ENCODE peak calls at places on chromosomes 13 and 19, in four cellular contexts. One of them, this sample, is unnamed.

GRCh38 chr13:49098198-49098597 is 121.9 kb upstream of the MLNR start:
- DNase-seq in dorsolateral prefrontal cortex: no peak
- DNase-seq in foreskin keratinocyte: peak
- DNase-seq in aorta: no peak
- DNase-seq in this sample: no peak

GRCh38 chr19:36116344-36116637 is 1.0 kb downstream of the TBCB start:
- DNase-seq in dorsolateral prefrontal cortex: no peak
- DNase-seq in foreskin keratinocyte: no peak
- DNase-seq in aorta: no peak
- DNase-seq in this sample: no peak

GRCh38 chr13:41058229-41059070 is 2.9 kb upstream of the WBP4 start:
- DNase-seq in dorsolateral prefrontal cortex: no peak
- DNase-seq in foreskin keratinocyte: no peak
- DNase-seq in aorta: no peak
- DNase-seq in this sample: no peak

GRCh38 chr13:109729031-109729870 is 57.1 kb downstream of the IRS2 start:
- DNase-seq in dorsolateral prefrontal cortex: no peak
- DNase-seq in foreskin keratinocyte: peak
- DNase-seq in aorta: no peak
- DNase-seq in this sample: no peak

GRCh38 chr13:108621421-108621820 is 8.0 kb upstream of the MYO16 start:
- DNase-seq in dorsolateral prefrontal cortex: no peak
- DNase-seq in foreskin keratinocyte: no peak
- DNase-seq in aorta: no peak
- DNase-seq in this sample: no peak

GRCh38 chr19:10896851-10897526 is 25.6 kb downstream of the CARM1 start:
- DNase-seq in dorsolateral prefrontal cortex: no peak
- DNase-seq in foreskin keratinocyte: no peak
- DNase-seq in aorta: no peak
- DNase-seq in this sample: no peak

GRCh38 chr13:27203186-27203585 is 31.6 kb upstream of the USP12 start:
- DNase-seq in dorsolateral prefrontal cortex: no peak
- DNase-seq in foreskin keratinocyte: no peak
- DNase-seq in aorta: no peak
- DNase-seq in this sample: no peak

GRCh38 chr13:65985632-65986031 is 1244.5 kb downstream of the PCDH9 start:
- DNase-seq in dorsolateral prefrontal cortex: no peak
- DNase-seq in foreskin keratinocyte: no peak
- DNase-seq in aorta: no peak
- DNase-seq in this sample: no peak

GRCh38 chr13:27952931-27953670 is 16.0 kb downstream of the CDX2 start:
- DNase-seq in dorsolateral prefrontal cortex: no peak
- DNase-seq in foreskin keratinocyte: no peak
- DNase-seq in aorta: no peak
- DNase-seq in this sample: no peak

GRCh38 chr13:40271931-40272775 is 394.3 kb downstream of the FOXO1 start:
- DNase-seq in dorsolateral prefrontal cortex: peak
- DNase-seq in foreskin keratinocyte: peak
- DNase-seq in aorta: peak
- DNase-seq in this sample: peak

GRCh38 chr19:30682576-30683536 is 310.7 kb downstream of the ZNF536 start:
- DNase-seq in dorsolateral prefrontal cortex: peak
- DNase-seq in foreskin keratinocyte: peak
- DNase-seq in aorta: peak
- DNase-seq in this sample: peak

GRCh38 chr13:52903320-52903719 is 54.9 kb upstream of the PCDH8 start:
- DNase-seq in dorsolateral prefrontal cortex: no peak
- DNase-seq in foreskin keratinocyte: no peak
- DNase-seq in aorta: no peak
- DNase-seq in this sample: no peak

GRCh38 chr13:95698047-95698749 is 21.3 kb downstream of the DNAJC3 start:
- DNase-seq in dorsolateral prefrontal cortex: no peak
- DNase-seq in foreskin keratinocyte: no peak
- DNase-seq in aorta: no peak
- DNase-seq in this sample: no peak

GRCh38 chr13:51000576-51001260 is 91.1 kb downstream of the RNASEH2B start:
- DNase-seq in dorsolateral prefrontal cortex: peak
- DNase-seq in foreskin keratinocyte: peak
- DNase-seq in aorta: no peak
- DNase-seq in this sample: no peak

GRCh38 chr19:43625918-43626579 is 6.6 kb upstream of the ZNF428 start:
- DNase-seq in dorsolateral prefrontal cortex: no peak
- DNase-seq in foreskin keratinocyte: no peak
- DNase-seq in aorta: no peak
- DNase-seq in this sample: no peak

GRCh38 chr13:30108913-30109237 is 198.5 kb downstream of the KATNAL1 start:
- DNase-seq in dorsolateral prefrontal cortex: no peak
- DNase-seq in foreskin keratinocyte: peak
- DNase-seq in aorta: no peak
- DNase-seq in this sample: no peak

GRCh38 chr13:24142886-24143285 is 17.6 kb upstream of the SPATA13 start:
- DNase-seq in dorsolateral prefrontal cortex: no peak
- DNase-seq in foreskin keratinocyte: no peak
- DNase-seq in aorta: no peak
- DNase-seq in this sample: no peak

GRCh38 chr13:113976711-113977684 is 3.1 kb upstream of the C13orf46 start:
- DNase-seq in dorsolateral prefrontal cortex: no peak
- DNase-seq in foreskin keratinocyte: peak
- DNase-seq in aorta: peak
- DNase-seq in this sample: no peak

GRCh38 chr13:98556968-98557591 is 19.8 kb downstream of the STK24 start:
- DNase-seq in dorsolateral prefrontal cortex: no peak
- DNase-seq in foreskin keratinocyte: peak
- DNase-seq in aorta: no peak
- DNase-seq in this sample: no peak

GRCh38 chr13:48411281-48412099 is 1.4 kb downstream of the LPAR6 start:
- DNase-seq in dorsolateral prefrontal cortex: no peak
- DNase-seq in foreskin keratinocyte: peak
- DNase-seq in aorta: no peak
- DNase-seq in this sample: no peak

GRCh38 chr13:38967446-38967845 is 23.2 kb downstream of the STOML3 start:
- DNase-seq in dorsolateral prefrontal cortex: peak
- DNase-seq in foreskin keratinocyte: no peak
- DNase-seq in aorta: no peak
- DNase-seq in this sample: no peak

GRCh38 chr19:36245210-36246005 is 30.5 kb downstream of the ZNF146 start:
- DNase-seq in dorsolateral prefrontal cortex: peak
- DNase-seq in foreskin keratinocyte: no peak
- DNase-seq in aorta: no peak
- DNase-seq in this sample: no peak

GRCh38 chr19:8096071-8096470 is 43.5 kb downstream of the CCL25 start:
- DNase-seq in dorsolateral prefrontal cortex: no peak
- DNase-seq in foreskin keratinocyte: no peak
- DNase-seq in aorta: no peak
- DNase-seq in this sample: no peak

GRCh38 chr13:97121894-97122293 is 100.2 kb upstream of the MBNL2 start:
- DNase-seq in dorsolateral prefrontal cortex: no peak
- DNase-seq in foreskin keratinocyte: peak
- DNase-seq in aorta: no peak
- DNase-seq in this sample: no peak

GRCh38 chr13:97119899-97120745 is 102.0 kb upstream of the MBNL2 start:
- DNase-seq in dorsolateral prefrontal cortex: no peak
- DNase-seq in foreskin keratinocyte: peak
- DNase-seq in aorta: no peak
- DNase-seq in this sample: no peak

GRCh38 chr13:97124237-97124636 is 97.9 kb upstream of the MBNL2 start:
- DNase-seq in dorsolateral prefrontal cortex: no peak
- DNase-seq in foreskin keratinocyte: no peak
- DNase-seq in aorta: no peak
- DNase-seq in this sample: no peak

GRCh38 chr13:97120976-97121375 is 101.2 kb upstream of the MBNL2 start:
- DNase-seq in dorsolateral prefrontal cortex: no peak
- DNase-seq in foreskin keratinocyte: peak
- DNase-seq in aorta: no peak
- DNase-seq in this sample: no peak

GRCh38 chr13:97122381-97122996 is 99.6 kb upstream of the MBNL2 start:
- DNase-seq in dorsolateral prefrontal cortex: no peak
- DNase-seq in foreskin keratinocyte: peak
- DNase-seq in aorta: no peak
- DNase-seq in this sample: no peak
- H3K27ac ChIP-seq in dorsolateral prefrontal cortex: no peak
- H3K27ac ChIP-seq in foreskin keratinocyte: peak
- H3K27ac ChIP-seq in aorta: no peak
- H3K27ac ChIP-seq in this sample: no peak

GRCh38 chr13:97385146-97385545 is 48.8 kb upstream of the RAP2A start:
- DNase-seq in dorsolateral prefrontal cortex: no peak
- DNase-seq in foreskin keratinocyte: no peak
- DNase-seq in aorta: no peak
- DNase-seq in this sample: no peak
- H3K27ac ChIP-seq in dorsolateral prefrontal cortex: no peak
- H3K27ac ChIP-seq in foreskin keratinocyte: no peak
- H3K27ac ChIP-seq in aorta: no peak
- H3K27ac ChIP-seq in this sample: no peak

GRCh38 chr19:4909897-4910593 is 744 bp downstream of the UHRF1 start:
- DNase-seq in dorsolateral prefrontal cortex: peak
- DNase-seq in foreskin keratinocyte: peak
- DNase-seq in aorta: peak
- DNase-seq in this sample: peak

GRCh38 chr19:4909172-4909896 is at the start of gene UHRF1:
- DNase-seq in dorsolateral prefrontal cortex: no peak
- DNase-seq in foreskin keratinocyte: no peak
- DNase-seq in aorta: no peak
- DNase-seq in this sample: no peak

GRCh38 chr19:4910594-4911273 is 1.4 kb downstream of the UHRF1 start:
- DNase-seq in dorsolateral prefrontal cortex: peak
- DNase-seq in foreskin keratinocyte: peak
- DNase-seq in aorta: no peak
- DNase-seq in this sample: peak

GRCh38 chr19:4911786-4912672 is 2.7 kb downstream of the UHRF1 start:
- DNase-seq in dorsolateral prefrontal cortex: peak
- DNase-seq in foreskin keratinocyte: peak
- DNase-seq in aorta: peak
- DNase-seq in this sample: peak

DNA sequence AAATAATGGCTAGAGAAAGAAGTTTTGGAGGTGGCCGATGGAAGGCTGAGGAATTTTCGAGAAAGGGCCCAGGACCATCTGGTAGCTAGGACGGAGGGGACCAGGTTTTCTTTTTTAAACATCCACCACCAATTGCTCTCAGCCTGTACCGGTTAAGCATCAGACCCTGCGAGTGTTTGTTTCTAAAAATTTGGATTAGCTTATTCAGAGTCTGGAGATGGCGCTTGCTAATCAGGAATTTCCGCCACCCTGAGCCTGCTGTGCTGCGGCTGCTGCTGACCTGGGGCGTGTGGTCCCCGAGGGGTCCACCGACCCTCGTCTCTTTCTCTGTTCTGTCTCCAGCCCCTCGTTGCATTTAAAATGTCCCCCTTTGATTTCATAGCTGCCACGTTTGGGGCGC is 2.0 kb downstream of the UHRF1 start:
- DNase-seq in dorsolateral prefrontal cortex: no peak
- DNase-seq in foreskin keratinocyte: peak
- DNase-seq in aorta: no peak
- DNase-seq in this sample: no peak
- H3K27ac ChIP-seq in dorsolateral prefrontal cortex: peak
- H3K27ac ChIP-seq in foreskin keratinocyte: no peak
- H3K27ac ChIP-seq in aorta: peak
- H3K27ac ChIP-seq in this sample: peak

GRCh38 chr19:39540333-39540673 is 342 bp upstream of the EID2 start:
- DNase-seq in dorsolateral prefrontal cortex: no peak
- DNase-seq in foreskin keratinocyte: no peak
- DNase-seq in aorta: no peak
- DNase-seq in this sample: no peak

GRCh38 chr19:39543477-39543857 is 3.5 kb upstream of the EID2 start:
- DNase-seq in dorsolateral prefrontal cortex: no peak
- DNase-seq in foreskin keratinocyte: peak
- DNase-seq in aorta: no peak
- DNase-seq in this sample: no peak

GRCh38 chr19:39539519-39540332 is at the start of gene EID2:
- DNase-seq in dorsolateral prefrontal cortex: peak
- DNase-seq in foreskin keratinocyte: peak
- DNase-seq in aorta: peak
- DNase-seq in this sample: peak

GRCh38 chr19:39542198-39542597 is 2.2 kb upstream of the EID2 start:
- DNase-seq in dorsolateral prefrontal cortex: no peak
- DNase-seq in foreskin keratinocyte: no peak
- DNase-seq in aorta: no peak
- DNase-seq in this sample: no peak

GRCh38 chr19:39539165-39539518 is 819 bp downstream of the EID2 start:
- DNase-seq in dorsolateral prefrontal cortex: no peak
- DNase-seq in foreskin keratinocyte: peak
- DNase-seq in aorta: no peak
- DNase-seq in this sample: no peak
- H3K27ac ChIP-seq in dorsolateral prefrontal cortex: peak
- H3K27ac ChIP-seq in foreskin keratinocyte: no peak
- H3K27ac ChIP-seq in aorta: peak
- H3K27ac ChIP-seq in this sample: peak

DNA sequence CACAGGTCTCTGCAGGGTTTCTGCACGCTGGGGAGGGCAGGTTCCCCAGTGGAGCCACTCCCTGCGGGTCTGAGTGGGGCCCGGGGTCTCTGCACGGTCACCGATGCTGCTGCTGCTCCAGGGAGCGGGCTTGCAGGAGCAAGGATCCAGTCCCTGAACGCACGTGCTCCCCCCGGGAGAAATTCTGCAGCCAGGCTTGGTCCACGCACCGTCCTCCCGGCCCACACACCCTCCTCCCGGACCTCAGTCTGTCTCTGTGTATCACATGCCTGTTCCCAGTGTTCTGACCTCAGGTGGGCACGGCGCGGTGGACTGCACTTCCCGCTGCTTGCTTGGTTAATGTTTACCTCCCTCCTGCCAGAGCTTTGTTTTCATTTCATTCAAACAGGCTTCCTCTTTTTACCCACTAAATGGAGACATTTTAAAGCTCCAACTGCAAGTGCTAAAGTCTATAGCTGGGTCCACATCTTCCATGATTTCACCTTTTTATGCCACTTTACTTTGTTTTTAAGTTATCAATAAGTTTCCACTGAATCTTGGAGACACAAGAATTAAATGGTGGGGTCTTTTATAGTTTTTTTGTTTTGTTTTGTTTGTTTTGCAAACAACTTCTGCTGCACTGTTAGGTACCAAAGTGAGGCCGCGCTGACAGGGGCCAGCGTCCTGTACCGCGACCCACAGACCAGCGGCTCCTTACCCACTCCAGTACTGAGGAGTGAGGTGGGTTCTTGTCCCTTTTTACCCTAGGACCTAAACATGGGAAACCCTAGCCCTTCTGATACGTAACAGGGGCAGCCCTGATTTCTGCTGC is 76.0 kb upstream of the MCF2L start:
- DNase-seq in dorsolateral prefrontal cortex: no peak
- DNase-seq in foreskin keratinocyte: no peak
- DNase-seq in aorta: peak
- DNase-seq in this sample: no peak
- H3K27ac ChIP-seq in dorsolateral prefrontal cortex: no peak
- H3K27ac ChIP-seq in foreskin keratinocyte: no peak
- H3K27ac ChIP-seq in aorta: no peak
- H3K27ac ChIP-seq in this sample: no peak

DNA sequence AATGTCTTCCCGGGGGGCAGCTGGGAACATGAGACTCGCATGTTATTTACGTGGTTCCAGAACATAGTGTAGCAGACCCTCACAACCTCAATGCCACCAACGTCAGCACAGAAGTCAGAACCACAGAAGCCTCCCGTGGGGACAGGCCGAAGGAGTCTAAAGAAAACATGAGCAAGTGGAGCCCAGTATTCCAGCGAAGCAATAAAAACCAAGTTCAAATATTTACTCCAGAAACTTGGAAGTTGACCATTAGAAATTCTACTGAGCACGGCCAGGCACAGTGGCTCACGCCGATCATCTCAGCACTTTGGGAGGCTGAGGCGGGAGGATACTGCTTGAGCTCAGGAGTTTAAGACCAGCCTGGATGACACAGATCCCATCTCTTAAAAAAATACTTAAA is 17.9 kb upstream of the ATP8B3 start:
- DNase-seq in dorsolateral prefrontal cortex: no peak
- DNase-seq in foreskin keratinocyte: no peak
- DNase-seq in aorta: no peak
- DNase-seq in this sample: no peak
- H3K27ac ChIP-seq in dorsolateral prefrontal cortex: no peak
- H3K27ac ChIP-seq in foreskin keratinocyte: no peak
- H3K27ac ChIP-seq in aorta: no peak
- H3K27ac ChIP-seq in this sample: no peak